ENCODE peak calls at places on chromosomes 13 and 19, in four cellular contexts. A is breast epithelium, C is tibial nerve, M is astrocyte of the spinal cord. K is an unnamed sample.

GRCh38 chr13:40981361-40981760 is 37.8 kb downstream of the ELF1 start:
- DNase-seq in A (no peak), C (no peak), M (no peak), K (no peak)

GRCh38 chr13:108113407-108113806 is 101.9 kb downstream of the LIG4 start:
- DNase-seq in A (no peak), C (no peak), M (no peak), K (no peak)

GRCh38 chr19:14073925-14074838 is 1.6 kb downstream of the MISP3 start:
- DNase-seq in A (no peak), C (no peak), M (no peak), K (no peak)

GRCh38 chr19:13825489-13826475 is 30.5 kb downstream of the ZSWIM4 start:
- DNase-seq in A (no peak), C (no peak), M (no peak), K (no peak)

GRCh38 chr13:101711307-101712025 is 259.0 kb downstream of the ITGBL1 start:
- DNase-seq in A (no peak), C (no peak), M (no peak), K (no peak)

GRCh38 chr19:39599116-39599515 is 3.2 kb upstream of the LGALS13 start:
- DNase-seq in A (no peak), C (no peak), M (peak; percentile 15), K (no peak)

GRCh38 chr19:10033614-10034013 is 20.3 kb downstream of the RDH8 start:
- DNase-seq in A (no peak), C (no peak), M (no peak), K (no peak)

GRCh38 chr13:51628059-51628852 is 44.0 kb downstream of the WDFY2 start:
- DNase-seq in A (no peak), C (no peak), M (no peak), K (no peak)

GRCh38 chr13:27415116-27415515 is 9.3 kb upstream of the GTF3A start:
- DNase-seq in A (no peak), C (no peak), M (no peak), K (no peak)

GRCh38 chr13:41652735-41653361 is 195.5 kb downstream of the RGCC start:
- DNase-seq in A (no peak), C (no peak), M (peak; percentile 78), K (peak; percentile 68)

GRCh38 chr19:12695090-12695489 is 1.3 kb downstream of the FBXW9 start:
- DNase-seq in A (no peak), C (no peak), M (no peak), K (no peak)

GRCh38 chr19:18063463-18063862 is 23.3 kb downstream of the IL12RB1 start:
- DNase-seq in A (no peak), C (no peak), M (no peak), K (no peak)

GRCh38 chr13:40187836-40188591 is 478.4 kb downstream of the FOXO1 start:
- DNase-seq in A (no peak), C (no peak), M (peak; percentile 39), K (no peak)

GRCh38 chr13:35716186-35716585 is 239.7 kb upstream of the MAB21L1 start:
- DNase-seq in A (no peak), C (no peak), M (no peak), K (no peak)

GRCh38 chr19:19006213-19006612 is 27.1 kb downstream of the SUGP2 start:
- DNase-seq in A (no peak), C (no peak), M (peak; percentile 9), K (peak; percentile 4)

GRCh38 chr19:4216832-4217231 is 12.5 kb upstream of the EBI3 start:
- DNase-seq in A (no peak), C (no peak), M (no peak), K (no peak)

GRCh38 chr13:37074703-37075102 is 15.2 kb upstream of the SUPT20H start:
- DNase-seq in A (no peak), C (no peak), M (peak; percentile 55), K (no peak)

GRCh38 chr13:101217086-101217485 is 199.2 kb downstream of the NALCN start:
- DNase-seq in A (no peak), C (no peak), M (no peak), K (no peak)

GRCh38 chr13:40578055-40578454 is 88.4 kb downstream of the FOXO1 start:
- DNase-seq in A (no peak), C (no peak), M (no peak), K (no peak)

GRCh38 chr13:50650936-50651638 is 192.4 kb downstream of the DLEU7 start:
- DNase-seq in A (no peak), C (no peak), M (peak; percentile 24), K (no peak)

GRCh38 chr13:81577601-81578000 is 1236.7 kb upstream of the SPRY2 start:
- DNase-seq in A (no peak), C (no peak), M (peak; percentile 64), K (peak; percentile 54)

GRCh38 chr13:48155850-48156249 is 60.9 kb upstream of the MED4 start:
- DNase-seq in A (no peak), C (no peak), M (peak; percentile 65), K (peak; percentile 23)

GRCh38 chr19:58261968-58262921 is 16.5 kb upstream of the ZNF8 start:
- DNase-seq in A (no peak), C (no peak), M (peak; percentile 9), K (no peak)

GRCh38 chr13:47908200-47908902 is 92.7 kb downstream of the SUCLA2 start:
- DNase-seq in A (no peak), C (no peak), M (peak; percentile 60), K (peak; percentile 26)

GRCh38 chr13:46168341-46168740 is 13.6 kb downstream of the LCP1 start:
- DNase-seq in A (peak; percentile 58), C (no peak), M (no peak), K (no peak)

GRCh38 chr19:38035515-38036495 is 128.8 kb downstream of the SIPA1L3 start:
- DNase-seq in A (no peak), C (no peak), M (peak; percentile 55), K (no peak)

GRCh38 chr13:51768378-51768921 is 35.5 kb downstream of the DHRS12 start:
- DNase-seq in A (no peak), C (no peak), M (no peak), K (no peak)

GRCh38 chr13:46728777-46729176 is 68.2 kb downstream of the ESD start:
- DNase-seq in A (no peak), C (no peak), M (no peak), K (no peak)

DNA sequence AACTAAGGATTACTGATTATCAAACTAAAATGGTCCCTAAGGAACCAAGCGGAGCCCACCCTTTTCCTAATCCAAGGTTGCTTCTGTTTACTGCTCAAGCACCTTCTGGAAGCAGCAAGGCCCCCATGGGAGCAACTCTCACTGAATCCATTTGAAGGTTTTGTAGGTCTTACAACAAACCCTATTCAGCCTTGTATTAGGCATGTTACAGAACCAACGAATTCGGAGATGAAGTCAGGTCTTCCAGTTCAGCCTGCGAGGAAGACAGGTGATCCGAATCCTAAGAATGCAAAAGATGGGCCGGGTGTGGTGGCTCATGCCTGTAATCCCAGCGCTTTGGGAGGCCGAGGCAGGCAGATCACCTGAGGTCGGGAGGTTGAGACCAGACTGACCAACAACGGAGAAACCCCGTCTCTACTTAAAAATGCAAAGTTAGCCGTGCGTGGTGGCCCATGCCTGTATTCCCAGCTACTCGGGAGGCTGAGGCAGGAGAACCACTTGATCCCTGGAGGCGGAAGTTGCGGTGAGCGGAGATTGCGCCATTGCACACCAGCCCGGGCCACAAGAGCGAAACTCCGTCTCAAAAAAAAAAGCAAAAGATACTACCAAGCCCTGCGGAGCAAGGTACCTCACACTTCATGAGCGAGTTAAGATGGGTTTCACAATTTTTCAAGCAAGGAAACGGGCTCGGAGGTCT is 744 bp downstream of the ZAR1L start:
- DNase-seq in A (no peak), C (peak; percentile 23), M (no peak), K (no peak)
- H3K4me3 ChIP-seq in A (peak overlapping the region; percentile 73), C (peak overlapping the region; percentile 75), M (no peak overlapping the region), K (peak overlapping the region; percentile 69)

DNA sequence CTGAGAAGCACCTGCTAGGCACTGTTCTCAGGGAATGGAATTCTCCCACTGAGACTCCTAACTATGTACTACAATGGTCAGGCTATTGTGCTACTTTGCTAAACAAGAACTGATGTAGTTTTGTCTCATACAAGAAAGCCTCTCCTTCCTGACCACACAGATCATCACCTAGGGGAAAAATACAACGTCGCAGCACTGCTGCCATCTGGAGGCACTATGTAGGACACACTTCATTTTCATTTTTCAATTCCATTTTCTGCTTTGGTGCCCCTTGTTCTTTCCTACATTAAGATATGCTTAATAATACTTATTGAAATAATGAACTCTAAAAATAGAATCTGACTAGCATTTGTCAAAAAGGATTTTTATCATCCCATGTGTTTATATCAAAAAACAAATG is 21.1 kb downstream of the PROSER1 start:
- DNase-seq in A (no peak), C (no peak), M (peak; percentile 36), K (no peak)
- TF ChIP-seq CTCF in A (no peak), C (peak; percentile 33), M (peak; percentile 62), K (peak; percentile 62)

GRCh38 chr19:48812094-48812929 is 1.5 kb upstream of the BCAT2 start:
- DNase-seq in A (peak; percentile 85), C (peak; percentile 90), M (peak; percentile 59), K (no peak)
- H3K4me3 ChIP-seq in A (peak overlapping the region; percentile 69), C (peak overlapping the region; percentile 64), M (peak overlapping the region; percentile 72), K (peak overlapping the region; percentile 70)

DNA sequence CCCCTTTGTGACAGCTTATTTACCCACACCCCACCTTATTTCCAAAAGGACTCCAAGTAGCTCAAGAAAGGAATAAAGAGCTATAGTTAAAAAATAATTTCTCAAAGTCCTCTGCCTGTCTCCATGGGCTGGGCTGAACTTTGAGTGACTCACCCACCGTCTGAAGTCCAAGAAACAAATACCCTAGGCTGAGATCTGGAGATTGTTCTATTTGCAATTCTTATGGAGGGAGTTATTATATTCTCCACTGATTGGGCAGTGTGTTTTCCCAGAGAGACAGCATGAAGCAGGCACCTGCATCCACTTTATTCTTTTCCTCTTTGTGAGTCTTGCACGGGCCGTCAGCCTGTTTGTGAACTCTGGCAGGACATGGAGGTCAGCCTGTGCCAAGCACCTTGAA is 63.2 kb downstream of the SHISA2 start:
- DNase-seq in A (no peak), C (no peak), M (peak; percentile 37), K (no peak)
- TF ChIP-seq CTCF in A (no peak), C (no peak), M (no peak), K (no peak)

DNA sequence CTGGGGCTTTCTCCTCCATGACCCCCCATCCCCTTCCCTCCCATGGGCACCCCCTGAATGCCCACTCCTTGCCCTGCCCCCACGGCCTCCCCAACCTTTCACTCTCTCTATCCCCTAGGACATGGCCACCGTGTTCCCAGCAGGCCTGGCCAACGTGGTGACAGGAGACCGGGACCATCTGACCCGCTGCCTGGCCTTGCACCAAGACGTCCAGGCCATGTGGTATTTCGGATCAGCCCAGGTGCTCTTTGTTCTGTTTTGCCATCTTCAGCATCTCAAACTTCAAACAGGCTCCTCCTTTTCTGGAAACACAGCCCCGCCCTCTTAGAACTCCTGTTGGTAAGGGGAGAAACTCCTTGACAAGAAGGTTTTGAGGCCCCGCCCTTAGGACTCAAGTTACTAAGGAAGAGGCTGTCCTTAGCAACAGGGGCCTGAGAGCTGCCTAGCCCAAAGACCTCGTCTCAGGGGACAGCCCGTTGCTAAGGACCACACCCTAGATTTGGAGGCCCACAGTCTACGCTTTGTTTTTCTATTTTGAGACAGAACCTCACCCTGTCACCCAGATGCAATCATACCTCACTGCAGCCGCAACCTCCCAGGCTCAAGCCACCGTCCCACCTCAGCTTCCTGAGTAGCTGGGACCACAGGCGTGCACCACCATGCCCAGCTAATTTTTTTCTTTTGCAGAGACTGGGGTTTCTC is 5.1 kb upstream of the FLT3LG start:
- DNase-seq in A (peak; percentile 69), C (peak; percentile 75), M (peak; percentile 46), K (no peak)
- H3K4me3 ChIP-seq in A (no peak overlapping the region), C (no peak overlapping the region), M (no peak overlapping the region), K (no peak overlapping the region)

GRCh38 chr13:110713981-110714797 is 689 bp downstream of the ING1 start:
- DNase-seq in A (peak; percentile 48), C (peak; percentile 31), M (peak; percentile 39), K (no peak)
- TF ChIP-seq CTCF in A (no peak), C (no peak), M (no peak), K (peak; percentile 16)